ENCODE peak calls at places on chromosomes 4 and X, in six cellular contexts. T is progenitor cell of endocrine pancreas, B is astrocyte of the spinal cord, A is HFFc6, E is omental fat pad, X is tibial artery. O is an unnamed sample.

GRCh38 chr4:127698789-127699200 is 31.4 kb upstream of the SLC25A31 start:
- DNase-seq in T (no peak), B (peak), A (peak), E (no peak), X (no peak), O (peak)

GRCh38 chr4:76198411-76199237 is 15.0 kb downstream of the SCARB2 start:
- DNase-seq in T (no peak), B (peak), A (peak), E (no peak), X (peak), O (peak)

GRCh38 chr4:1113311-1114009 is at the start of gene RNF212:
- DNase-seq in T (no peak), B (no peak), A (no peak), E (no peak), X (no peak), O (no peak)

GRCh38 chrX:30981968-30982367 is 89.9 kb downstream of the FTHL17 start:
- DNase-seq in T (no peak), B (no peak), A (no peak), E (no peak), X (no peak), O (no peak)

GRCh38 chrX:46574941-46575381 is 1.4 kb downstream of the CHST7 start:
- DNase-seq in T (peak), B (no peak), A (no peak), E (no peak), X (no peak), O (peak)

GRCh38 chrX:118392726-118393125 is 46.8 kb downstream of the WDR44 start:
- DNase-seq in T (no peak), B (peak), A (no peak), E (no peak), X (no peak), O (no peak)

GRCh38 chrX:133676344-133677122 is 261.2 kb upstream of the GPC4 start:
- DNase-seq in T (no peak), B (no peak), A (no peak), E (no peak), X (no peak), O (no peak)

GRCh38 chr4:24772061-24772705 is 23.2 kb upstream of the SOD3 start:
- DNase-seq in T (no peak), B (no peak), A (no peak), E (no peak), X (no peak), O (no peak)

GRCh38 chrX:135595543-135595942 is 75.1 kb downstream of the INTS6L start:
- DNase-seq in T (no peak), B (no peak), A (no peak), E (no peak), X (no peak), O (no peak)

GRCh38 chrX:16839852-16840460 is 30.2 kb downstream of the RBBP7 start:
- DNase-seq in T (no peak), B (peak), A (peak), E (no peak), X (no peak), O (no peak)

GRCh38 chr4:105632599-105632998 is 75.9 kb downstream of the INTS12 start:
- DNase-seq in T (no peak), B (no peak), A (no peak), E (no peak), X (no peak), O (no peak)

GRCh38 chrX:48998391-48998790 is 3.7 kb downstream of the GRIPAP1 start:
- DNase-seq in T (no peak), B (no peak), A (no peak), E (no peak), X (no peak), O (no peak)

GRCh38 chrX:131792789-131793462 is 230.2 kb upstream of the STK26 start:
- DNase-seq in T (no peak), B (peak), A (peak), E (peak), X (no peak), O (no peak)

GRCh38 chr4:48261288-48261687 is 8.3 kb downstream of the TEC start:
- DNase-seq in T (no peak), B (peak), A (no peak), E (no peak), X (no peak), O (no peak)

GRCh38 chr4:819401-820229 is 6.3 kb downstream of the CPLX1 start:
- DNase-seq in T (no peak), B (no peak), A (no peak), E (no peak), X (no peak), O (no peak)

GRCh38 chr4:125317526-125317880 is 2.7 kb downstream of the FAT4 start:
- DNase-seq in T (peak), B (peak), A (no peak), E (no peak), X (no peak), O (peak)

GRCh38 chr4:125314676-125315570 is at the start of gene FAT4:
- DNase-seq in T (peak), B (peak), A (peak), E (peak), X (peak), O (peak)

GRCh38 chr4:125315571-125316390 is 1.0 kb downstream of the FAT4 start:
- DNase-seq in T (peak), B (peak), A (peak), E (no peak), X (peak), O (peak)

GRCh38 chr4:125316391-125316780 is 1.6 kb downstream of the FAT4 start:
- DNase-seq in T (peak), B (no peak), A (peak), E (peak), X (peak), O (peak)

DNA sequence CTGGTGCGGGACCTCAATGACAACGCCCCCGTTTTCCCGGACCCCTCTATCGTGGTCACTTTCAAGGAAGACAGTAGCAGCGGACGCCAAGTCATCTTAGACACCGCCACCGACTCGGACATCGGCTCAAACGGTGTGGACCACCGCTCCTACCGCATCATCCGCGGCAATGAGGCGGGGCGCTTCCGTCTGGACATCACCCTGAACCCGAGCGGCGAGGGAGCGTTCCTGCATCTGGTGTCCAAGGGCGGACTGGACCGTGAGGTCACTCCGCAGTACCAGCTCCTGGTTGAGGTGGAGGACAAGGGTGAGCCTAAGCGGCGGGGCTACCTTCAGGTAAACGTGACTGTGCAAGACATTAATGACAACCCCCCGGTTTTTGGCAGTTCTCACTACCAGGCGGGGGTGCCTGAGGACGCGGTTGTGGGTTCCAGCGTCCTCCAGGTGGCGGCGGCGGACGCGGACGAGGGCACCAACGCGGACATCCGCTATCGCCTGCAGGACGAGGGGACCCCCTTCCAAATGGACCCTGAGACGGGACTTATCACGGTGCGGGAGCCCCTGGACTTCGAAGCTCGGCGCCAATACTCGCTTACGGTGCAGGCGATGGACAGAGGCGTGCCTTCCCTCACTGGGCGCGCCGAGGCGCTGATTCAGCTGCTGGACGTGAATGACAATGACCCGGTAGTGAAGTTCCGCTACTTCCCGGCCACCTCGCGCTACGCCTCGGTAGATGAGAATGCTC is 2.2 kb downstream of the FAT4 start:
- DNase-seq in T (peak), B (peak), A (peak), E (peak), X (peak), O (peak)
- TF ChIP-seq CTCF in T (peak), B (peak), A (no peak), E (no peak), X (no peak), O (no peak)

GRCh38 chrX:19024366-19024765 is 40.5 kb upstream of the PHKA2 start:
- DNase-seq in T (no peak), B (no peak), A (no peak), E (no peak), X (no peak), O (no peak)
- TF ChIP-seq CTCF in T (no peak), B (no peak), A (no peak), E (no peak), X (no peak), O (no peak)

GRCh38 chr4:85246055-85246454 is 228.9 kb upstream of the ARHGAP24 start:
- DNase-seq in T (no peak), B (no peak), A (no peak), E (no peak), X (no peak), O (no peak)

GRCh38 chr4:85244638-85245037 is 230.3 kb upstream of the ARHGAP24 start:
- DNase-seq in T (no peak), B (no peak), A (no peak), E (no peak), X (no peak), O (no peak)

DNA sequence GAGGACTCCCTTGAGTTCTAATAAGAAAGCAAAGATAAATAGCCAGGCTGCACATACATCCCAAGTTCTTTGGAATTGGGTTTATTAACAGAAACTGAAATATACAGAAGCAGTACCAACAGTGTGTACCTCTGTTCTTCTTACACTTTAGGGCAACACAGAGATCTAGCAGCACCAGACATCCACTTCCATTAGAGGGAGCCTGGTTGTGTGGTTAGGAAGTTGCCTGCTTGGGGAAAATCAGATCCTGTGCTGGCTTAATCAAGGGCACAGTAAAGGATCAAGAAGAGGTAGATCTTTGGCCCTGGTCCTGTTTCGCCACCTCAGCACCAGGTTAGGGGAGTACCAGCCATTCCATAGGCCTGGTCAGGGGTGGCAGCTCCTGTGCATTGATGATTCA is 231.1 kb upstream of the ARHGAP24 start:
- DNase-seq in T (no peak), B (no peak), A (no peak), E (no peak), X (no peak), O (no peak)
- TF ChIP-seq CTCF in T (peak), B (no peak), A (no peak), E (no peak), X (no peak), O (no peak)

DNA sequence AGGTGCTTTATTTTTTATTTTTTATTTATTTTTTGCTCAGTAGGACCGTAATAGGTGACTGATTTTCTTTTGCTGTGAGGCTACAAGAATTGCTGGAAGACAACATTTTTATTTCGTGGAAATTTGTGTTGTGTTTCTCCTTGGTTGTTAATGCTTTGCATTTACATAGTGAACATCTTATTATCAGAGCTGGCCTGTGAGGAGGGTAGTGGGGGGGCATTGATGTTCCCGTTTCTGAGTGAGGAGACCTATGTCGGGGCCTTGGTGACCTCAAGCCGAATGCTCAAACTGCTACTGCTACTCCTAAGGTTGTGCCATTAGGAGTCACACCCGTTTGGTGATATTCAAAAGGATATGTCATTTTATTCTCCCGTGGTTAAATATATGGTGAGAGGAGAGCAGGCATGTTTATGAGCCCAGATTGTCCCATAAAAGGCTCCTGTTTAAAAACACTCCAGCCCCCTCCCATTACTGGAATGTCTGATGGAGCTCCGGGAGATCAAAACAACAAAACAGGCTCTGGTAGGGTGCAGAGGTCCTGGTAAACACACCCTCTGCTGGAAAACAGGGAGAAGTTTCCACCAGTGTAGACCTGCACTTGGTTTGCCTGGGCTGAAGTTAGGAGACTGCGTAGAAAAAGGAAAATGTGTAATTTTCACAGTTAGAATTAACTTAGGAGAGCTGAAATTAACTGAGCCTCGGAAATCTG is 5.6 kb downstream of the PDGFRA start:
- DNase-seq in T (no peak), B (no peak), A (no peak), E (no peak), X (peak), O (no peak)
- TF ChIP-seq CTCF in T (no peak), B (no peak), A (peak), E (no peak), X (no peak), O (no peak)

DNA sequence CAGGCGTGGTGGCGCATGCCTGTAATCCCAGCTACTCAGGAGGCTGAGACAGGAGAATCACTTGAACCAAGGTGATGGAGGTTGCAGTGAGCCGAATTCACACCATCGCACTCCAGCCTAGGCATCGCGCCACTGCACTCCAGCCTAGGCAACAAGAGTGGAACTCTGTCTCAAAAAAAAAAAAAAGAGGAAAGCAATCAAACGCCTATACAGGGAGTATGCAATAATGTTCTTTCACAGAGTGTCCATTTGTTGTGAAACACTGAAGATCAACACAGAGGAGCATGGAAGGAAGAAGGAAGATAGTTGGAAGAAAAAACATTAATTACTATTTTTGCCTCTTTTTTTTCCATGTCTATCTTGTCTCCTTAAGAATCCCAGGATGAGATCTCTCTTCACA is 113.4 kb downstream of the FBXO8 start:
- DNase-seq in T (no peak), B (no peak), A (no peak), E (no peak), X (no peak), O (no peak)
- TF ChIP-seq CTCF in T (no peak), B (no peak), A (no peak), E (no peak), X (no peak), O (no peak)

GRCh38 chr4:97923096-97923495 is 220.2 kb downstream of the STPG2 start:
- DNase-seq in T (no peak), B (no peak), A (no peak), E (no peak), X (peak), O (no peak)
- TF ChIP-seq CTCF in T (no peak), B (no peak), A (no peak), E (no peak), X (no peak), O (no peak)

DNA sequence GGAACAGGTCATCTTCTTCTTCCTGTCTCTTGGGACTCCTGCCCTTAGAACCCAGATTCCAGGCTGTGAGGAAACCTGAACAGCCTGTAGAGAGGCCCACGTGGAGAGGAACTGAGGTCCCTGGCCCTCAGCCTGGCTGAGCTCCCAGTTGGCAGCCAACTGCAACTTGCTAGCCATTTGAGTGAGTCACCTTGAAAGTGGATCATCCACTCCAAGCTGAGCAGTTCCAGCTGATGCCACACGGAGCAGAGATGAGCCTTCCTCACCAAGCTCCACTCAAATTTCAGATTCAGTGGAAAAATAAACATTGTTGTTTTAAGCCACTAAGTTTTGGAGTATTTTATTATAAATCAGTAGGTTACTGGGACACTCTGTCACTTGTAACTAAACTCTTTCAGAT is 392.5 kb downstream of the BCOR start:
- DNase-seq in T (no peak), B (peak), A (peak), E (no peak), X (peak), O (no peak)
- TF ChIP-seq CTCF in T (peak), B (peak), A (peak), E (no peak), X (peak), O (no peak)

O was measured in GM13976.